ENCODE peak calls at places on chromosomes 2 and 18, in seven cellular contexts. One of them, this sample, is unnamed.

GRCh38 chr2:66901344-66901743 is 466.4 kb downstream of the MEIS1 start:
- DNase-seq in EH: peak
- DNase-seq in stimulated activated CD4-positive, alpha-beta T cell treated with anti-CD3 and anti-CD28 coated beads, TNF-alpha, amount 100 ng/mL, for 48 hours: no peak
- DNase-seq in stromal cell of bone marrow: peak
- DNase-seq in GM10248: no peak
- DNase-seq in SHP77: no peak
- DNase-seq in kidney glomerular epithelial cell: no peak
- DNase-seq in this sample: no peak

GRCh38 chr2:177031435-177032222 is 181.0 kb upstream of the HNRNPA3 start:
- DNase-seq in GM10248: no peak
- DNase-seq in EH: no peak
- DNase-seq in SHP77: no peak
- DNase-seq in stimulated activated CD4-positive, alpha-beta T cell treated with anti-CD3 and anti-CD28 coated beads, TNF-alpha, amount 100 ng/mL, for 48 hours: no peak
- DNase-seq in kidney glomerular epithelial cell: no peak
- DNase-seq in stromal cell of bone marrow: no peak
- DNase-seq in this sample: no peak

GRCh38 chr2:31081497-31081896 is 56.7 kb downstream of the GALNT14 start:
- DNase-seq in EH: no peak
- DNase-seq in stromal cell of bone marrow: no peak
- DNase-seq in stimulated activated CD4-positive, alpha-beta T cell treated with anti-CD3 and anti-CD28 coated beads, TNF-alpha, amount 100 ng/mL, for 48 hours: no peak
- DNase-seq in GM10248: no peak
- DNase-seq in kidney glomerular epithelial cell: peak
- DNase-seq in SHP77: no peak
- DNase-seq in this sample: no peak

GRCh38 chr18:10057808-10058791 is 144.3 kb downstream of the VAPA start:
- DNase-seq in EH: peak
- DNase-seq in kidney glomerular epithelial cell: no peak
- DNase-seq in stromal cell of bone marrow: peak
- DNase-seq in GM10248: no peak
- DNase-seq in stimulated activated CD4-positive, alpha-beta T cell treated with anti-CD3 and anti-CD28 coated beads, TNF-alpha, amount 100 ng/mL, for 48 hours: no peak
- DNase-seq in SHP77: no peak
- DNase-seq in this sample: no peak

GRCh38 chr18:67639872-67640271 is 123.4 kb upstream of the DSEL start:
- DNase-seq in SHP77: no peak
- DNase-seq in stimulated activated CD4-positive, alpha-beta T cell treated with anti-CD3 and anti-CD28 coated beads, TNF-alpha, amount 100 ng/mL, for 48 hours: no peak
- DNase-seq in stromal cell of bone marrow: no peak
- DNase-seq in kidney glomerular epithelial cell: no peak
- DNase-seq in GM10248: no peak
- DNase-seq in EH: peak
- DNase-seq in this sample: no peak

GRCh38 chr2:56018202-56018601 is 94.6 kb upstream of the EFEMP1 start:
- DNase-seq in GM10248: no peak
- DNase-seq in stromal cell of bone marrow: no peak
- DNase-seq in SHP77: no peak
- DNase-seq in stimulated activated CD4-positive, alpha-beta T cell treated with anti-CD3 and anti-CD28 coated beads, TNF-alpha, amount 100 ng/mL, for 48 hours: no peak
- DNase-seq in EH: no peak
- DNase-seq in kidney glomerular epithelial cell: no peak
- DNase-seq in this sample: no peak

GRCh38 chr2:9885036-9885684 is 41.9 kb downstream of the TAF1B start:
- DNase-seq in kidney glomerular epithelial cell: no peak
- DNase-seq in GM10248: no peak
- DNase-seq in SHP77: no peak
- DNase-seq in EH: peak
- DNase-seq in stimulated activated CD4-positive, alpha-beta T cell treated with anti-CD3 and anti-CD28 coated beads, TNF-alpha, amount 100 ng/mL, for 48 hours: no peak
- DNase-seq in stromal cell of bone marrow: no peak
- DNase-seq in this sample: no peak

GRCh38 chr2:1593371-1594205 is 150.7 kb downstream of the PXDN start:
- DNase-seq in kidney glomerular epithelial cell: peak
- DNase-seq in SHP77: peak
- DNase-seq in stimulated activated CD4-positive, alpha-beta T cell treated with anti-CD3 and anti-CD28 coated beads, TNF-alpha, amount 100 ng/mL, for 48 hours: no peak
- DNase-seq in EH: peak
- DNase-seq in stromal cell of bone marrow: peak
- DNase-seq in GM10248: no peak
- DNase-seq in this sample: peak

GRCh38 chr2:135490381-135490780 is 40.6 kb downstream of the ZRANB3 start:
- DNase-seq in SHP77: no peak
- DNase-seq in stromal cell of bone marrow: no peak
- DNase-seq in EH: peak
- DNase-seq in kidney glomerular epithelial cell: no peak
- DNase-seq in stimulated activated CD4-positive, alpha-beta T cell treated with anti-CD3 and anti-CD28 coated beads, TNF-alpha, amount 100 ng/mL, for 48 hours: no peak
- DNase-seq in GM10248: no peak
- DNase-seq in this sample: no peak

GRCh38 chr18:40974448-40974847 is 980.6 kb upstream of the PIK3C3 start:
- DNase-seq in GM10248: no peak
- DNase-seq in kidney glomerular epithelial cell: no peak
- DNase-seq in stromal cell of bone marrow: no peak
- DNase-seq in SHP77: no peak
- DNase-seq in stimulated activated CD4-positive, alpha-beta T cell treated with anti-CD3 and anti-CD28 coated beads, TNF-alpha, amount 100 ng/mL, for 48 hours: no peak
- DNase-seq in EH: no peak
- DNase-seq in this sample: no peak

GRCh38 chr2:2840681-2841300 is 509.7 kb upstream of the MYT1L start:
- DNase-seq in GM10248: no peak
- DNase-seq in EH: no peak
- DNase-seq in kidney glomerular epithelial cell: no peak
- DNase-seq in stimulated activated CD4-positive, alpha-beta T cell treated with anti-CD3 and anti-CD28 coated beads, TNF-alpha, amount 100 ng/mL, for 48 hours: no peak
- DNase-seq in SHP77: no peak
- DNase-seq in stromal cell of bone marrow: no peak
- DNase-seq in this sample: no peak

GRCh38 chr18:62898359-62898758 is 183.0 kb downstream of the PHLPP1 start:
- DNase-seq in kidney glomerular epithelial cell: peak
- DNase-seq in GM10248: peak
- DNase-seq in SHP77: no peak
- DNase-seq in stimulated activated CD4-positive, alpha-beta T cell treated with anti-CD3 and anti-CD28 coated beads, TNF-alpha, amount 100 ng/mL, for 48 hours: no peak
- DNase-seq in EH: no peak
- DNase-seq in stromal cell of bone marrow: no peak
- DNase-seq in this sample: no peak

GRCh38 chr2:216713691-216714411 is 18.5 kb upstream of the IGFBP5 start:
- DNase-seq in GM10248: no peak
- DNase-seq in SHP77: no peak
- DNase-seq in stimulated activated CD4-positive, alpha-beta T cell treated with anti-CD3 and anti-CD28 coated beads, TNF-alpha, amount 100 ng/mL, for 48 hours: no peak
- DNase-seq in kidney glomerular epithelial cell: peak
- DNase-seq in EH: peak
- DNase-seq in stromal cell of bone marrow: peak
- DNase-seq in this sample: no peak

GRCh38 chr2:25275575-25275965 is 66.2 kb downstream of the DNMT3A start:
- DNase-seq in stimulated activated CD4-positive, alpha-beta T cell treated with anti-CD3 and anti-CD28 coated beads, TNF-alpha, amount 100 ng/mL, for 48 hours: no peak
- DNase-seq in SHP77: no peak
- DNase-seq in EH: no peak
- DNase-seq in stromal cell of bone marrow: no peak
- DNase-seq in kidney glomerular epithelial cell: no peak
- DNase-seq in GM10248: no peak
- DNase-seq in this sample: no peak

This sample was measured in NCI-H510A treated with DMSO at 0.1 percent for 48 hours.